ENCODE peak calls at places on chromosomes 16 and 17, in nine cellular contexts. L, G, I, E, O, M, Z, Y and N are unnamed samples. For H3K4me1, the result is how much of the 10 kb centered on the place peaks cover.

GRCh38 chr16:75620326-75621169 is 2.5 kb downstream of the ADAT1 start:
- DNase-seq in L (no peak), G (no peak), I (no peak), E (no peak), O (no peak), M (no peak), Z (peak), Y (no peak), N (no peak)

GRCh38 chr17:83106913-83107655 is 27.7 kb downstream of the METRNL start:
- DNase-seq in L (no peak), G (no peak), I (no peak), E (no peak), O (no peak), M (no peak), Z (no peak), Y (no peak), N (no peak)

GRCh38 chr16:25045696-25046381 is 30.7 kb upstream of the ARHGAP17 start:
- DNase-seq in L (no peak), G (no peak), I (no peak), E (peak), O (no peak), M (no peak), Z (no peak), Y (no peak), N (peak)

GRCh38 chr16:84194470-84195200 is 3.7 kb downstream of the ADAD2 start:
- DNase-seq in L (no peak), G (no peak), I (no peak), E (no peak), O (no peak), M (no peak), Z (peak), Y (no peak), N (no peak)

GRCh38 chr16:66508261-66508913 is 41.5 kb downstream of the TK2 start:
- DNase-seq in L (peak), G (no peak), I (no peak), E (peak), O (no peak), M (no peak), Z (no peak), Y (no peak), N (peak)

GRCh38 chr16:46830417-46830901 is 521 bp downstream of the C16orf87 start:
- DNase-seq in L (no peak), G (no peak), I (peak), E (no peak), O (no peak), M (peak), Z (no peak), Y (no peak), N (peak)

GRCh38 chr17:16398270-16399267 is 16.8 kb upstream of the TRPV2 start:
- DNase-seq in L (no peak), G (no peak), I (peak), E (peak), O (peak), M (peak), Z (no peak), Y (no peak), N (peak)

GRCh38 chr16:88705746-88706287 is 391 bp downstream of the RNF166 start:
- DNase-seq in L (no peak), G (no peak), I (no peak), E (no peak), O (no peak), M (no peak), Z (no peak), Y (no peak), N (no peak)

GRCh38 chr17:36661047-36661666 is 59.8 kb downstream of the MRM1 start:
- DNase-seq in L (no peak), G (no peak), I (no peak), E (no peak), O (peak), M (no peak), Z (no peak), Y (no peak), N (no peak)

GRCh38 chr16:58109881-58110280 is 19.3 kb downstream of the CFAP20 start:
- DNase-seq in L (no peak), G (no peak), I (no peak), E (no peak), O (no peak), M (no peak), Z (no peak), Y (no peak), N (no peak)

GRCh38 chr16:68737730-68738590 is 868 bp downstream of the CDH1 start:
- DNase-seq in L (peak), G (no peak), I (no peak), E (peak), O (peak), M (no peak), Z (no peak), Y (no peak), N (peak)
- H3K4me3 ChIP-seq in L (peak), G (no peak), I (no peak), E (peak), O (no peak), M (peak), Z (no peak), Y (peak), N (peak)

GRCh38 chr17:40015998-40016691 is 905 bp downstream of the CSF3 start:
- DNase-seq in L (no peak), G (no peak), I (peak), E (no peak), O (no peak), M (no peak), Z (no peak), Y (no peak), N (no peak)
- H3K27ac ChIP-seq in L (peak), G (no peak), I (peak), E (no peak), O (no peak), M (no peak), Z (no peak), Y (no peak), N (no peak)

DNA sequence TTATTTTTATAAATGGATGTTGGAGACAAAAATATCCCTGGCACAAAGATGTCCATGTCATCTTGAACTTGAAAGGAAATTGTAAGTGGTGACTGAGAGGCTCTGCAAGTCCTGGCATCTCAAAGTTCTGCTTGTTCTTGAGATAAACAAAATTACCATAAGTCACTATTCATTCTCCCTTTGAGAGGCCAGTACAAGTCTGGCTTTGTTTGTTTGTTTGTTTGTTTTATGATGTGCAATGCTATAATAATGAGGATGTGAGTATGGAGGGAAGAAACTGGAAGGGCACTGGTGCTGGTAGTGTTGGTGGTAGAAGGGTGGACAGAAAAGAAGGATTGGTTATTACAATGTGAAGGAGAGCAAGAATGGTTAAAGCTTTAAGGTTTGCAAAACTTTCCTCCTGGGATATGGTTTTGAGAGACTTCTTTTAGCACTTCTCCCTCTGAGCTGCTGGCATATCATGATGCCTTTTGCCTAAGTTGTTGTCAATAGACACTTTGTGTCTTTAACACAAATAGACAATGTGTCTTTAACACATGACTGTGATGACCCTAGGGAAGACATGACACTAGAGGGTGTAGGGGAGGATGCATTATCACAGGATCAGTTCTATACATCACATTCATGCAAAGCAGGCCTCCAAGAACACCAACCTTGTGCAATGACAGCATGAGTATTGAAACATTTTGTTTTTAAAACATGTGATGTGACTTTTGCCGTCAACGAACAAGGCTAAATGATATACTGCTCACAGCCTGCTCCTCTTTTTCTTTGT is 880.5 kb upstream of the GOT2 start:
- DNase-seq in L (no peak), G (no peak), I (no peak), E (no peak), O (no peak), M (no peak), Z (no peak), Y (no peak), N (no peak)
- H3K4me1 ChIP-seq in L (under half), G (under half), I (under half), E (under half), O (under half), M (under half), Z (under half), Y (under half), N (under half)

DNA sequence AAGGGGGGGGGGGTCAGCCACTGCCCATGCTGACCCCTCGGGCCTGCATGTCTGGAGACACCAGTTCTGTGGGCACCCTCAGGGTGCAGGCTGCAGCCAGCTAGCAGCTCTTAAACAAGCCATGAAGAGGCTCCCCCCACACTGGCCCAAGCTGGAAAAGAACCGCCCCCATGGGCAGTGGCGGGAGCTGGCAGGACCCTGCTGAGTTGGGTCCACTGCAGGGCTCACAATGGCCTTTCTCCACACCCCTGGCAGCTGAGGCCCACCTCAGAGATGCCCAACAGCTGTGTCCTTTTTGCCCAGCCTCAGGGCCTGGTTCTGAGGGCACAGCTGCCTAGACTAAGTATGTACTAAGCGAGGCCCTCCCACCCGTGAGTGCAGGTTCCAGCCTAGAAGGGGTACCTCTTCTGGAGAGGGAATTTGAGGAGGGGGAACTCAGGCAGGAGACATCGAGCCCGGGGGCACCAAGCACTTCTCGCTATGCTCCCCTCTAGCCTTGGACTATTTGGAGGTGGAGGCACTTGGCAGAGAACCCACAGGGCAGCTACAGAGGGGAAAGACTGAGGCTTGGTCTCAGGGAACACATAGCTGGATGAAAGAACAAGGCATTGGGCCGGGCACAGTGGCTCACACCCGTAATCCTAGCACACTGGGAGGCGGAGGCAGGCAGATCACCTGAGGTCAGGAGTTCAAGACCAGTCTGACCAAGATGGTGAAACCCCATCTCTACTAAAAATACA is 3.2 kb downstream of the THRA start:
- DNase-seq in L (no peak), G (no peak), I (peak), E (no peak), O (no peak), M (no peak), Z (no peak), Y (no peak), N (no peak)
- H3K4me3 ChIP-seq in L (peak), G (peak), I (peak), E (no peak), O (no peak), M (no peak), Z (no peak), Y (peak), N (no peak)

GRCh38 chr17:28404812-28405570 is 1.0 kb downstream of the SLC46A1 start:
- DNase-seq in L (no peak), G (no peak), I (no peak), E (no peak), O (peak), M (no peak), Z (no peak), Y (no peak), N (no peak)
- H3K27ac ChIP-seq in L (peak), G (peak), I (no peak), E (no peak), O (peak), M (no peak), Z (no peak), Y (peak), N (no peak)